ENCODE peak calls at places on chromosomes 16 and 17, in ten cellular contexts. W is ELF-1; H is SW 1271; D is LHCN-M2; M is retina; L is memory B cell; B is activated T-helper 9 cell treated with anti-CD3 and anti-CD28 coated beads, Interleukin-2, amount 50 U/mL, for 16 hours; U is endodermal cell; G is kidney tubule cell; T is hypothalamus. Y is an unnamed sample.

GRCh38 chr17:45787044-45787443 is 2.9 kb downstream of the CRHR1 start:
- DNase-seq in M (no peak), W (no peak), D (no peak), B (no peak), T (no peak), L (no peak), U (no peak), G (no peak), H (no peak), Y (no peak)

GRCh38 chr16:56872863-56873391 is 7.9 kb downstream of the SLC12A3 start:
- DNase-seq in D (peak; percentile 25), B (no peak), L (no peak), M (no peak), H (no peak), T (no peak), U (no peak), G (no peak), W (peak; percentile 27), Y (no peak)

GRCh38 chr17:42248351-42249179 is 27.6 kb downstream of the STAT5B start:
- DNase-seq in M (peak; percentile 32), G (peak; percentile 69), L (peak; percentile 74), U (no peak), W (peak; percentile 24), H (no peak), T (peak; percentile 19), D (peak; percentile 86), B (peak; percentile 56), Y (peak; percentile 81)

GRCh38 chr16:6104423-6104822 is 1006.8 kb upstream of the EEF2KMT start:
- DNase-seq in D (no peak), H (no peak), L (no peak), W (no peak), M (no peak), T (no peak), U (no peak), B (no peak), G (no peak), Y (no peak)

GRCh38 chr17:78999056-78999768 is 10.4 kb downstream of the CANT1 start:
- DNase-seq in G (no peak), D (no peak), L (no peak), M (no peak), H (no peak), B (no peak), T (no peak), W (no peak), U (peak; percentile 36), Y (no peak)

GRCh38 chr17:81044764-81045589 is 10.0 kb downstream of the BAIAP2 start:
- DNase-seq in M (peak; percentile 61), U (no peak), G (peak; percentile 96), T (peak; percentile 17), D (peak; percentile 83), H (peak; percentile 84), L (no peak), W (no peak), B (no peak), Y (peak; percentile 54)

GRCh38 chr17:5500247-5500803 is 14.0 kb downstream of the MIS12 start:
- DNase-seq in B (no peak), M (peak; percentile 70), H (no peak), G (no peak), T (no peak), D (no peak), L (no peak), U (no peak), W (no peak), Y (no peak)

GRCh38 chr17:7887038-7887481 is 1.5 kb upstream of the CHD3 start:
- DNase-seq in M (no peak), U (no peak), G (no peak), T (no peak), H (no peak), B (no peak), W (peak; percentile 11), D (no peak), L (no peak), Y (no peak)

GRCh38 chr17:79935197-79935844 is 96.1 kb upstream of the CBX4 start:
- DNase-seq in T (no peak), M (no peak), W (no peak), B (no peak), D (no peak), H (no peak), G (no peak), L (no peak), U (peak; percentile 80), Y (no peak)

GRCh38 chr16:20944861-20945390 is 44.4 kb downstream of the LYRM1 start:
- DNase-seq in M (no peak), D (peak; percentile 32), G (peak; percentile 40), T (no peak), L (no peak), H (no peak), W (peak; percentile 33), U (peak; percentile 50), B (peak; percentile 5), Y (no peak)

GRCh38 chr16:10597184-10597583 is 16.8 kb upstream of the EMP2 start:
- DNase-seq in W (no peak), L (no peak), T (no peak), B (no peak), G (no peak), H (no peak), M (no peak), D (no peak), U (no peak), Y (no peak)

GRCh38 chr17:77830816-77831490 is 127.5 kb upstream of the TNRC6C start:
- DNase-seq in D (no peak), T (no peak), W (no peak), M (no peak), L (no peak), U (peak; percentile 50), B (no peak), G (no peak), H (no peak), Y (no peak)

Y was measured in stromal cell of bone marrow.